ENCODE peak calls at places on chromosomes 11 and 22, in five cellular contexts. Z is tibial nerve, J is NB4, Y is glutamatergic neuron, V is activated B cell treated with CpG ODN at 0.5 μM for 24 hours. M is an unnamed sample.

GRCh38 chr11:123083623-123084029 is 21.7 kb upstream of the HSPA8 start:
- DNase-seq in Z (peak; percentile 90), J (peak; percentile 82), Y (no peak), V (no peak), M (peak; percentile 78)

GRCh38 chr11:89163686-89164085 is 14.0 kb upstream of the TYR start:
- DNase-seq in Z (no peak), J (no peak), Y (no peak), V (no peak), M (no peak)

GRCh38 chr11:101128571-101129202 is 926 bp downstream of the PGR start:
- DNase-seq in Z (no peak), J (no peak), Y (peak; percentile 28), V (no peak), M (no peak)

GRCh38 chr11:94032066-94032465 is 10.9 kb downstream of the HEPHL1 start:
- DNase-seq in Z (no peak), J (no peak), Y (peak; percentile 24), V (no peak), M (no peak)

GRCh38 chr11:123103326-123103980 is 41.5 kb upstream of the HSPA8 start:
- DNase-seq in Z (peak; percentile 59), J (peak; percentile 76), Y (no peak), V (no peak), M (peak; percentile 56)

GRCh38 chr11:100731471-100731870 is 44.4 kb downstream of the ARHGAP42 start:
- DNase-seq in Z (no peak), J (no peak), Y (peak; percentile 34), V (no peak), M (no peak)

GRCh38 chr11:30579776-30580175 is 6.4 kb downstream of the MPPED2 start:
- DNase-seq in Z (no peak), J (no peak), Y (no peak), V (no peak), M (no peak)

GRCh38 chr22:32103648-32104326 is 55.3 kb downstream of the C22orf42 start:
- DNase-seq in Z (no peak), J (peak; percentile 25), Y (no peak), V (no peak), M (no peak)

GRCh38 chr11:115699733-115700132 is 195.5 kb upstream of the CADM1 start:
- DNase-seq in Z (peak; percentile 49), J (no peak), Y (no peak), V (no peak), M (no peak)

GRCh38 chr22:28956506-28956905 is 73.1 kb downstream of the ZNRF3 start:
- DNase-seq in Z (no peak), J (peak; percentile 73), Y (no peak), V (no peak), M (peak; percentile 70)

GRCh38 chr11:64621283-64622019 is 30.4 kb downstream of the SLC22A12 start:
- DNase-seq in Z (no peak), J (peak; percentile 61), Y (no peak), V (no peak), M (no peak)

GRCh38 chr11:31641477-31642062 is 132.0 kb downstream of the ELP4 start:
- DNase-seq in Z (no peak), J (peak; percentile 16), Y (peak; percentile 53), V (no peak), M (no peak)

GRCh38 chr22:49969751-49970527 is 9.4 kb downstream of the PIM3 start:
- DNase-seq in Z (no peak), J (no peak), Y (peak; percentile 11), V (peak; percentile 17), M (no peak)

GRCh38 chr11:27213232-27213660 is 149.8 kb downstream of the CCDC34 start:
- DNase-seq in Z (no peak), J (no peak), Y (no peak), V (no peak), M (no peak)

GRCh38 chr11:94521684-94522083 is 9.4 kb downstream of the C11orf97 start:
- DNase-seq in Z (no peak), J (peak; percentile 63), Y (no peak), V (no peak), M (peak; percentile 36)

GRCh38 chr22:25645964-25646363 is 81.5 kb downstream of the GRK3 start:
- DNase-seq in Z (no peak), J (no peak), Y (no peak), V (no peak), M (no peak)

GRCh38 chr22:45328822-45329535 is 19.2 kb downstream of the FAM118A start:
- DNase-seq in Z (no peak), J (no peak), Y (peak; percentile 44), V (no peak), M (no peak)

GRCh38 chr11:40281055-40281580 is 1178.3 kb downstream of the LRRC4C start:
- DNase-seq in Z (no peak), J (no peak), Y (no peak), V (no peak), M (peak; percentile 21)

GRCh38 chr22:44363214-44363979 is 50.6 kb upstream of the SHISAL1 start:
- DNase-seq in Z (peak; percentile 69), J (peak; percentile 42), Y (peak; percentile 11), V (no peak), M (no peak)

GRCh38 chr11:99320769-99321290 is 300.1 kb downstream of the CNTN5 start:
- DNase-seq in Z (no peak), J (no peak), Y (no peak), V (no peak), M (no peak)

GRCh38 chr11:68141247-68142027 is 20.2 kb upstream of the CHKA start:
- DNase-seq in Z (no peak), J (no peak), Y (no peak), V (no peak), M (no peak)

GRCh38 chr11:93737904-93738612 is 3.2 kb downstream of the TAF1D start:
- DNase-seq in Z (no peak), J (no peak), Y (no peak), V (no peak), M (no peak)

GRCh38 chr11:1082728-1083620 is 8.3 kb downstream of the MUC2 start:
- DNase-seq in Z (no peak), J (peak; percentile 58), Y (peak; percentile 16), V (no peak), M (no peak)

GRCh38 chr22:37482244-37482643 is 3.9 kb downstream of the MFNG start:
- DNase-seq in Z (no peak), J (no peak), Y (peak; percentile 67), V (no peak), M (no peak)

GRCh38 chr11:47241740-47242400 is 6.7 kb downstream of the ACP2 start:
- DNase-seq in Z (no peak), J (no peak), Y (no peak), V (no peak), M (peak; percentile 55)

M was measured in MV-4-11.